ENCODE peak calls at places on chromosomes 3 and 15, in six cellular contexts. M is HepG2, R is H1, Q is GM12878, B is HCT116, O is K562. I is an unnamed sample.

GRCh38 chr3:160869825-160870224 is 113.8 kb downstream of the PPM1L start:
- DNase-seq in O (no peak), Q (no peak), B (no peak), M (no peak), R (no peak), I (no peak)

GRCh38 chr15:66875588-66876422 is 173.8 kb downstream of the SMAD6 start:
- DNase-seq in M (no peak), R (no peak), O (no peak), Q (no peak), B (no peak), I (no peak)

GRCh38 chr3:15892311-15892710 is 94.5 kb upstream of the ANKRD28 start:
- DNase-seq in R (no peak), M (no peak), B (no peak), Q (no peak), O (no peak), I (no peak)

GRCh38 chr3:12938258-12938711 is 96.9 kb upstream of the RPL32 start:
- DNase-seq in O (no peak), R (no peak), M (no peak), Q (no peak), B (no peak), I (no peak)

GRCh38 chr3:46359748-46360509 is 6.0 kb downstream of the CCR2 start:
- DNase-seq in R (no peak), O (no peak), Q (peak; percentile 68), M (no peak), B (no peak), I (no peak)

GRCh38 chr3:65899226-65899625 is 139.5 kb downstream of the MAGI1 start:
- DNase-seq in B (no peak), O (no peak), Q (no peak), M (no peak), R (no peak), I (no peak)

GRCh38 chr3:52244061-52244628 is 1.4 kb upstream of the PPM1M start:
- DNase-seq in R (no peak), M (no peak), O (no peak), Q (peak; percentile 85), B (no peak), I (no peak)

GRCh38 chr3:11603628-11604027 is 40.1 kb downstream of the VGLL4 start:
- DNase-seq in R (no peak), B (no peak), O (no peak), M (no peak), Q (no peak), I (no peak)

GRCh38 chr3:75015280-75015679 is 400.8 kb upstream of the CNTN3 start:
- DNase-seq in B (no peak), R (no peak), M (no peak), O (no peak), Q (no peak), I (no peak)
- H3K4me3 ChIP-seq in B (no peak overlapping the region), R (no peak overlapping the region), M (no peak overlapping the region), O (no peak overlapping the region), Q (no peak overlapping the region), I (no peak overlapping the region)

DNA sequence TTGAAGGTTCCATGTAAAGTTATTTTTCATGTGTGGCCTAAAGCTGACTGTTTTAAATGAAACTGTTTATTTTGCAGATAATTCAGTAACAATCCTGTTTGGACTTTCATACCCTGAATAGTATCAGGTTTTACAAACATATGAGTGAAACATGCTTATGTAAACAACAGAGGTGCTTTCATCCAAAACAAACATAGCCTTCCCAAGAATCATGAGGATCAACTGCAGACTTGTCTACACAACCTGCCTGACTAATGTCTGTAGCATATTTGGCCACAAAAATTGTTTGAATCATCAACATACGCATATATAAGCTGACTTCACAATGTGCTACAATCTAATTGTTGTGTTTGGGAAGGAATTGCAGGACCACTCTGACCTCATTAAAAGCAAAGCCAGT is 190.4 kb downstream of the DIPK2A start:
- DNase-seq in B (no peak), Q (no peak), O (no peak), M (peak; percentile 75), R (no peak), I (no peak)
- TF ChIP-seq ZNF274 in B (no peak), Q (no peak), O (no peak), M (no peak), R (no peak), I (no peak)

GRCh38 chr15:70323111-70323851 is 225.6 kb upstream of the TLE3 start:
- DNase-seq in O (no peak), B (no peak), R (no peak), M (no peak), Q (no peak), I (no peak)

GRCh38 chr15:70321106-70321809 is 223.5 kb upstream of the TLE3 start:
- DNase-seq in O (no peak), R (no peak), M (no peak), B (no peak), Q (no peak), I (no peak)

GRCh38 chr15:70327328-70328136 is 229.8 kb upstream of the TLE3 start:
- DNase-seq in M (no peak), O (no peak), B (no peak), R (no peak), Q (no peak), I (no peak)

GRCh38 chr15:70322051-70322668 is 224.4 kb upstream of the TLE3 start:
- DNase-seq in B (no peak), R (no peak), O (no peak), M (no peak), Q (peak; percentile 34), I (no peak)

DNA sequence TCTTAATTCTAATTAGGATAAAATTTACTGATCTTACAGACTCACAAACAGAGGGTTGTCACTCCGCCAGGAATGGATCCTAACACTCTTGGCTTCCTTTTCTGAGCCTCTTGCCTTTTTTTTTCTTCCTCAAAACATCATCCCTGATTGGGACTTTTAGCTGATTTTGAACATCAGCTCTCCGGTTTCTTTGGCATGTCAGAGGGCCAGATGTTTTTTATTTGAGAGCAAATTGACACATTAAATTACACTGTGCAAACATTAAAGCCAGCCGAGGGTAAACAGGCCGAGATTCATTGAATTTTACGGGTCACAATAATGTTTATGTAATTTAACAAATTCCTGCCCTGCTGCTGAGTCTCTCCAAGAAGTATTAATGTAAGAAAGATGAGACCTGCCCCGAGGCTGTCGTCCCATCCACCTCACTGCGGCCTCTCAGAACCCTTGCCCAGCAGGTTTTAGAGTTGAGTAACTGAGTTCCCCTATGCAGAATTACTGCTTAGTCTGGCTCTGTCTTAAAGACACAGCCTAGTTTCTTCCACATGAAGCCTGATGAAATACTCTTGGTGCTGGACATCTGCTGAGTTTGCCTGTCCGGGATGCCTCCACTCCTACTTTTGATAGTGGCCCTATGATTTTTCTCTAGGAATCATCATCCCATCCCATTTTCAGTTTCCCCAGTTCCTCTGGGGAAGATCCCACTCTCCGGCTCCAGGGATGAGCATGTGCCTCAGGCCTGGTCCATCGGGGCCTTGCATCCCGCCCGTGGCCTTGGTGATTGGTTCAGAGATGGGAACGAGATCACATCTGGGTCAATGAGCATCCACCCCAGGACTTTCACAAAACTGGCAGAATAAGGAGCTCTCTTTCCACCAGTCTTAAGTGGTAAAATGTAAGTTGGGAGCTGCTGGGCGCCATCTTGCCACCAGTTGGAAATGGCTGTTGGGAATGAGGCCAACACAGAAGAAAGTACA is 226.6 kb upstream of the TLE3 start:
- DNase-seq in O (no peak), M (no peak), R (no peak), B (no peak), Q (no peak), I (no peak)
- H3K4me3 ChIP-seq in O (no peak overlapping the region), M (no peak overlapping the region), R (no peak overlapping the region), B (no peak overlapping the region), Q (no peak overlapping the region), I (no peak overlapping the region)

DNA sequence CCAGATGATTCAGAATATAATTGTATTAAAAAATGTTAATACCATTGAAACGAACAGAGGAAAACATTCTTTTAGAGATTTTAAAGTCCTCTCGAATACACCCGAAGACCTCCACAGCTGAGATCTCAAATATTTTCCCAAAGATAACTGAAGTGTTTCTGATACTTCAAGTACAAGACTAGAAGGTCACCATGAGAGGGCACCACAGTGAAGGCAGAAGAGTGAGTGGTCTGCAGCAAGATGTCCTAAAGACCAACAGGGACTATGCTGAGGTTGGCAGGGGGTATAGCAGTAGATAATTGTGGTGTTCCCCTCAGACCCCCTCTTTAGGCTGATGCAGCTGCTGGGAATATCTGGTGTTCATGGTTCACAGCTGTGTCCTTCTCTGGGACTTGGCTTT is 156.5 kb downstream of the PDCD6IP start:
- DNase-seq in B (no peak), Q (no peak), M (peak; percentile 37), O (peak; percentile 69), R (no peak), I (peak; percentile 47)
- TF ChIP-seq ZNF274 in B (no peak), Q (no peak), M (no peak), O (no peak), R (no peak), I (no peak)